ENCODE peak calls at places on chromosome 9, in five cellular contexts. H is fibroblast of pulmonary artery, V is aorta, O is heart right ventricle, F is heart left ventricle. L is an unnamed sample.

GRCh38 chr9:83062011-83062652 is 810 bp downstream of the RASEF start:
- DNase-seq in H (no peak), V (peak), O (no peak), F (no peak), L (no peak)

GRCh38 chr9:84575705-84576104 is 93.8 kb upstream of the NTRK2 start:
- DNase-seq in F (no peak), V (no peak), H (no peak), O (no peak), L (no peak)

GRCh38 chr9:34771023-34771422 is 61.1 kb upstream of the CCL21 start:
- DNase-seq in H (peak), F (no peak), V (no peak), O (no peak), L (no peak)

GRCh38 chr9:118473527-118473926 is 769.3 kb downstream of the TLR4 start:
- DNase-seq in V (no peak), O (no peak), H (no peak), F (peak), L (no peak)

GRCh38 chr9:32869404-32869803 is 86.1 kb downstream of the TMEM215 start:
- DNase-seq in V (no peak), H (no peak), O (no peak), F (no peak), L (no peak)

GRCh38 chr9:4068449-4068848 is 231.4 kb downstream of the GLIS3 start:
- DNase-seq in O (no peak), H (no peak), F (no peak), V (no peak), L (no peak)

GRCh38 chr9:121282309-121283071 is 14.5 kb downstream of the GSN start:
- DNase-seq in F (peak), V (no peak), H (peak), O (no peak), L (peak)

GRCh38 chr9:14320272-14321245 is 6.6 kb upstream of the NFIB start:
- DNase-seq in F (peak), H (peak), V (no peak), O (no peak), L (no peak)

GRCh38 chr9:93261735-93262523 is 78.0 kb downstream of the WNK2 start:
- DNase-seq in H (no peak), F (no peak), V (peak), O (no peak), L (peak)

GRCh38 chr9:119802621-119803020 is 433.4 kb upstream of the BRINP1 start:
- DNase-seq in V (peak), F (peak), H (no peak), O (peak), L (peak)

GRCh38 chr9:121233906-121234901 is 32.5 kb upstream of the RAB14 start:
- DNase-seq in V (no peak), H (peak), F (no peak), O (no peak), L (no peak)

GRCh38 chr9:37037744-37038640 is 3.9 kb upstream of the PAX5 start:
- DNase-seq in V (peak), H (no peak), O (no peak), F (no peak), L (no peak)

GRCh38 chr9:2424564-2425153 is 196.9 kb upstream of the VLDLR start:
- DNase-seq in V (no peak), H (peak), O (no peak), F (peak), L (no peak)

GRCh38 chr9:123544007-123544827 is 188.2 kb downstream of the CRB2 start:
- DNase-seq in O (no peak), F (no peak), V (no peak), H (peak), L (no peak)

GRCh38 chr9:130174920-130175321 is 2.7 kb downstream of the NCS1 start:
- DNase-seq in F (no peak), O (no peak), H (no peak), V (peak), L (no peak)

GRCh38 chr9:98520221-98520920 is 188.4 kb downstream of the GABBR2 start:
- DNase-seq in F (no peak), H (peak), O (no peak), V (no peak), L (no peak)

DNA sequence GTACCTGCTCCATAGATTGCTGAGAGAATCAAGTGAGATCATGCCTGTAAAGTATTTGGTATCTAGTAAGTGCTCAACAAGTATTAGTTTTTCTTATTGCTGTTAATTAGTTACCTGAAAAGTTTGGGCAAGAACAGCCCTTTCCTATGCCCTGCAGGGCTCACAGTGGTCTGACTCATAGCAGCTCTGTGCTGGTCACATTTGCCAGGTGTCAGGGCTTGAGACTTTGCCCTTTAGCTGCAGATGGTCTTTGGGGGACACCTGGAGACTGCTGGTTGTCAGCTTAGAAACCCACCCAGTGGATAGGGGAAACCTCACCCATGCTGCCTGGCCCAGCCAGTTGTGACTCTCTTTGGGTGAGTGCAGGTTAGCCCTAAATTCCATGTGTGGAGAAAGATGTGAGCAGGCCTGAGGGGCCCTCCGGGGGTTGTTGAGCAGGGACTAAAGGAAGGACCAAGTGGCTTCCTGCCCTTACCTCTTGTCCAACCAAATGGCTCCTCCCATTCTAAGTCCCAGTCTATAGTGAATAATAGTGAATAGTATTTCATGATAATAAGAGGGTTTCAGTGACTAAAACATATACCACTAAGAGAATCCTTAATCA is 9.0 kb downstream of the COL27A1 start:
- DNase-seq in H (no peak), V (peak), F (no peak), O (no peak), L (no peak)
- H3K4me3 ChIP-seq in H (no peak), V (no peak), F (no peak), O (no peak), L (no peak)

DNA sequence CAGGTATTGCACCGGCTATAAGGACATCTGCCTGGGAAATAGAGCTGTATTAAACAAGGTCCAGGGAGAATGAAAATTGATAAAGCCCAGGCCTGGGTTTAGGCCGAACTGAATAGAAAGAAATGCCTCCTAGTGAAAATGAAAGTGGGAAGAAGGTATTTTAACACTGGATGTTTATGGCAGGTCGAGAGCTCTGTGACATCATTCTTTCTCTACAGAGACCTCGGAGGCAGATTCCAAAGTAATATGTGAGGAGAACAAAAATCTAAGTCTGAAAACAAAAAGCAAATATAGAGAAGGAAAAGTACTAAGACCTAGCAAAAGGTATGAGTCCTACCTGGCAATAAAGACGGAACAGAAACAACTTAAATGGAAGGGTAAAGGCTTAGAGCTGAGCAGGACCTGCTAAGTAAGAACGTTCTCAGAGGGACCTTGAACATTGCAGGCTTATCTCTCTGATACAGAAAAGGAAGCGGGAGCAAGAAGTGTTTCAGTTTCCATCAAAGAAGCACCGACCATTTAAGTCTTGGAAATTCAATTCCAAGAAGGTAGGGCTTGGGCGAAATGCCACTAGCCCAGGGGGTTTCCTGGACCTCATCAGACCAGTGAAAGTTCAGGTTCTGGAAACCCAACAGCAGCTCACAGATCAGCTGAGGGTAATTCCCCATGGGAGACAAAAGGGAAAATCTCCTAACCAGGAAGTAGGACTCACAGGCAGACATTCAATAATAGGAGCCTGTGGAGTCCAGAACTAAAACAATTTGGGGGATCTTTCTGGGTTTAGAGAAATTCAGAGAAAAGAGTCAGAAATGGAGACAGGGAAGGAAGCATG is 79.9 kb downstream of the SUSD1 start:
- DNase-seq in H (no peak), F (no peak), V (no peak), O (no peak), L (no peak)
- H3K4me3 ChIP-seq in H (no peak), F (no peak), V (no peak), O (no peak), L (no peak)

DNA sequence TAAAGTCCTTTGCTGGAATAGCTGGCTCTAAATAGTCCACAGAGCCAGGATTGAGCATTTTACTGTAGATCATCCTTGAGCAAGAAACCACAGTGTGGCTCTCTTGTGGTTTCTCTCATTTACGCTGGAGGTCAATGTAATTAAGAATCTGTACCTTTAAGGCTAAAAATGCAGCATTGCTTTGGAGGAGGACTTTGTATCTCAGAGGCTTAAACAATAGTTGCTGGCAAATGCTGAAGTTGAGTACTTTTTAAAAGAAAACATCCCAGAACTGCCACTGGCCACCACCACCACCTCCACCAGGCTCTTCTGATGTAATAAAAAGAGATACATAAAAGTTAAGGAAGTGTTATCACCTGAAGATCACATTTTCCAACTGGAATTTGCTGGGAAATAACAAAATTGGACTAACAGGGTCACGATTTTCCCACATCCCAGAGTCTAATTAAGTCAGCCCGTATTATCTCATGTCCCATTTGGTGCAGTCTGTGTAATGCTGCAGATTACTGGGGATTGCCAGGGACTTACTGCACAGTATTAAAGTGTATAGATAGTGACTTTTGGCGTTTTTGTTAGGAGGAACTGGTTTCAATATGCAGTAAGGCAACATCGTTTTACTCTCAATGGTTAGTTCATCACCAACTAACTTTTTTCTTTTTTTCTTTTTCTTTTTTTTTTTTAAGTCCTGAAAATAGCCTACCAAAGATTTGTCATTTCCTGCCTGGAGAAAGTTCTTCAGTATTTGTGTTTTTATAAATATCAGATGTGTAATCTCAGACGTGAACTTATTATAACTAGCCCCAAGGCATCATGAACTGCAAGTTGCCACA is 177.0 kb upstream of the ADAMTSL1 start:
- DNase-seq in H (peak), V (no peak), F (no peak), O (no peak), L (no peak)
- H3K4me3 ChIP-seq in H (peak), V (peak), F (no peak), O (no peak), L (no peak)

GRCh38 chr9:112487008-112487798 is 576 bp downstream of the KIAA1958 start:
- DNase-seq in V (peak), H (peak), O (peak), F (peak), L (peak)

GRCh38 chr9:112486221-112487007 is at the start of gene KIAA1958:
- DNase-seq in H (peak), V (peak), F (peak), O (peak), L (peak)

GRCh38 chr9:112484607-112485006 is 2.0 kb upstream of the KIAA1958 start:
- DNase-seq in F (no peak), O (no peak), H (no peak), V (no peak), L (no peak)

GRCh38 chr9:112487799-112488345 is 1.2 kb downstream of the KIAA1958 start:
- DNase-seq in H (no peak), V (no peak), F (no peak), O (no peak), L (no peak)

DNA sequence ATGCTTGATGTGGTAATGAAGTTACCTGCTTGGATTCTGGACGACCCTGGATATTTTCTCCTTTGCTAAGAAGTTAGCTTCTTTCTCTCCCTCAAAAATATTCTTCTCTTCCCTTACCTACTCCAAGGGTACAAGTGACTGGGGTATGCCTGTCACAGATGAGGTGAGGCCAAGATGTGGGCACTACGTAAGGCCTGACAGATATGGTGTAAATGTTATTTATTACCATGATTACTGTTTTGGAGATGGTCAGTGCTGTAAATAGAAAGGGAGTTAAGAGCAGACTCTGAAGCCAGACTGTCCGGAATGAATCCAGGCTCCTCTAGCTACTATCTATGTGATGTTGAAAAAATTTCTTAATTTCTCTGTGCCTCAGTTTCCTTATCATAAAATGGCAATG is 1.1 kb upstream of the KIAA1958 start:
- DNase-seq in O (no peak), H (no peak), V (no peak), F (no peak), L (no peak)
- H3K4me3 ChIP-seq in O (no peak), H (no peak), V (no peak), F (no peak), L (peak)

GRCh38 chr9:128685022-128685332 is 4.0 kb upstream of the SET start:
- DNase-seq in H (no peak), F (no peak), O (no peak), V (peak), L (no peak)

GRCh38 chr9:128685636-128686489 is 3.2 kb upstream of the SET start:
- DNase-seq in O (no peak), H (no peak), V (peak), F (no peak), L (no peak)

GRCh38 chr9:128689293-128689770 is 310 bp downstream of the SET start:
- DNase-seq in O (peak), H (peak), F (peak), V (peak), L (peak)

GRCh38 chr9:128688501-128689292 is at the start of gene SET:
- DNase-seq in H (peak), V (peak), F (peak), O (peak), L (peak)

GRCh38 chr9:128687453-128687852 is 1.6 kb upstream of the SET start:
- DNase-seq in H (no peak), V (no peak), O (no peak), F (no peak), L (no peak)
- H3K4me3 ChIP-seq in H (no peak), V (no peak), O (no peak), F (no peak), L (no peak)

DNA sequence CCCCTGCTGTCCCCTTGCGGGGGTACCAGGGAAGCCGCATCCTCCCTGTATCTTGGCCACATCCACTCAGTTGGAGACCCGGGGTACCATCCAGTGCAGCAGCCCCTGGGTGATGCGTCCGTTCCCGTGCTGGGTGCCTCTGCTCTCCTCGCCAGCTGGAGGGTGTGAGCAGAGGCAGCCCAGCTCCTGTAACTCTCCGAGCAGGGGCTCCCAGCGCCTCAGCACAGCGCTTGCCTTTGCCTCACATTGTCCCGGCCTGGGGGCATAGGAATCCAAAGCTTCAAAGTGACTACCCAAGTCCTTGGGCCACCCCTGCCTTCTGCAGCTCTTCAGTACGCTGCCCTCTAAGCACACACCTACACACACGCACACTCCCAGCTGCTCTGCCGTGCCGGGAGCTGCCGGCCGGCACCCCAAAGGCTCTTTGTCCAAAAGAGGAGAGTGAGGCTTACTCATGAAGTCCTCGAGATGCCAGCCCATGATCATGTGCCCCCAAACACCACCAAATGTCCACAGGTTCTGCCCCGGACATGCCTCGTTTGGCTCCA is 733 bp downstream of the ANGPTL2 start:
- DNase-seq in H (peak), F (no peak), O (no peak), V (no peak), L (no peak)
- H3K4me3 ChIP-seq in H (peak), F (peak), O (peak), V (peak), L (peak)

DNA sequence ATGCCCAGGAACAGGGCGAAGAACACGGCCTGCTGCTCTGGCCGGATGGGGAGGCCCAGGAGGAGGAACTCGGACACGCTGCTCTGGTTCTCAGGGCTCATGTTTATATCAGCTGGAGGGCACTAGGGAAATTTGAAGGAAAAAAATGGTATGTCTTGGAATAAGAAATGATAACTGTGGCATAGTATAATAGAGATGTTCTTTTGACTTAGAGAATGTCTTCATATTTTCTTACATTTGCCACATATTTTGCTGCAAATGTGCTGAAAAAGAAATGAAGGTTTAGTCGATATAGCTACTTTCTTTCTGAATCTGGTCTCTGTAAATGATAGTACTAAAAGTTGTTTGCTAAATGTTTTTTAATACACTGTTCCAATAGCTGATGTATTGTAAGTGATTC is at the start of gene OR1J1:
- DNase-seq in H (no peak), F (no peak), V (no peak), O (no peak), L (no peak)
- H3K4me3 ChIP-seq in H (no peak), F (no peak), V (no peak), O (no peak), L (no peak)

GRCh38 chr9:20426019-20426418 is 196.3 kb downstream of the MLLT3 start:
- DNase-seq in V (no peak), H (no peak), O (no peak), F (no peak), L (no peak)

GRCh38 chr9:20427359-20427758 is 194.9 kb downstream of the MLLT3 start:
- DNase-seq in H (no peak), O (no peak), V (no peak), F (no peak), L (no peak)

DNA sequence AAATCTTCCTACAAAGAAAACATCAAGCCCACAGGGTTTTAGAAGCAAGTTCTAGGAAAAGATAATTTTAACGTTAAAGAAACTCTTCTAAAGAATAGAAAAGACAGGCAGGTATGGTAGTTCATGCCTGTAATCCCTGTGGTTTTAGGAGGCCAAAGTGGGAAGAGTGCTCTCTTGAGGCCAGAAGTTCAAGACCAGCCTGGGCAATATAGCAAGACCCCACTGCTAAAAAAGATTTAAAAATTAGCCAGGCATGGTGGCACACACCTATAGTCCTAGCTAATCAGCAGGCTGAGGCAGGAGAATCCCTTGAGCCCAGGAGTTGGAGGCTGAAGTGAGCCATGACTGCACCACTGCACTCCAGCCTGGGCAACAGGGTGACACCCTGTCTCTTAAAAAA is 193.3 kb downstream of the MLLT3 start:
- DNase-seq in F (no peak), H (no peak), V (no peak), O (no peak), L (no peak)
- H3K4me3 ChIP-seq in F (no peak), H (no peak), V (no peak), O (no peak), L (no peak)

GRCh38 chr9:16712800-16713199 is 157.7 kb downstream of the BNC2 start:
- DNase-seq in F (no peak), O (no peak), V (no peak), H (no peak), L (no peak)

GRCh38 chr9:16715404-16715803 is 155.1 kb downstream of the BNC2 start:
- DNase-seq in O (no peak), V (no peak), H (peak), F (no peak), L (no peak)

GRCh38 chr9:16709936-16710335 is 160.5 kb downstream of the BNC2 start:
- DNase-seq in V (no peak), F (no peak), H (no peak), O (no peak), L (no peak)

GRCh38 chr9:16708638-16709435 is 161.6 kb downstream of the BNC2 start:
- DNase-seq in H (no peak), F (no peak), O (no peak), V (no peak), L (no peak)

DNA sequence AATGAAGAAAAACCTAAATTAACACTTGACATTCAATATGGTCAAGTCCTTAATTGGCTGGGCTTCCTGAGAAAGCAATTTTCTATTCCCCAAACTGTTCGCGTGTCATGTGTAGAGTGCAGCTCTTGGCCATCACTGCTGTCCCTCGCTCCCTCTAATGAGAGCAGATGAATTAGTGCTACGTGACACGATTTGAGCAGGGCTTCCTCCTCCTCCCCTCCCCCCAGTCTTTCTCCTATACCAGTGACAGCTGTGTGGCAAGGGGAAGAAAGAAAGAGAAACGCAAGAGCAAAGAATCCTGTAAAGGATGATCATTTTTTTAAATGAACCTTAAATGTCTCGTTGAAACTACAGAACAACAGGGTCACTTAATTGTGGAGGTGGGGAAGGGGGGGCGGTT is 159.6 kb downstream of the BNC2 start:
- DNase-seq in F (no peak), H (no peak), V (no peak), O (no peak), L (no peak)
- H3K4me3 ChIP-seq in F (no peak), H (no peak), V (no peak), O (no peak), L (no peak)